ENCODE peak calls at places on chromosomes 1 and 21, in five cellular contexts. N is ovary, T is K562, H is stomach, B is HepG2. D is an unnamed sample.

GRCh38 chr1:215418876-215419442 is 148.1 kb upstream of the KCTD3 start:
- DNase-seq in N (no peak), T (no peak), H (no peak), B (no peak), D (no peak)

GRCh38 chr1:96060621-96061020 is 661.0 kb upstream of the PTBP2 start:
- DNase-seq in N (no peak), T (no peak), H (no peak), B (no peak), D (no peak)

GRCh38 chr1:53394306-53394705 is 64.9 kb upstream of the DMRTB1 start:
- DNase-seq in N (no peak), T (no peak), H (no peak), B (no peak), D (no peak)

GRCh38 chr1:12272770-12273169 is 42.9 kb downstream of the VPS13D start:
- DNase-seq in N (no peak), T (no peak), H (no peak), B (no peak), D (no peak)

GRCh38 chr1:235929216-235929615 is 62.5 kb upstream of the LYST start:
- DNase-seq in N (no peak), T (no peak), H (no peak), B (no peak), D (no peak)

GRCh38 chr1:214558002-214558770 is 6.8 kb upstream of the PTPN14 start:
- DNase-seq in N (no peak), T (no peak), H (no peak), B (no peak), D (peak)

GRCh38 chr1:2999571-2999970 is 21.7 kb upstream of the ACTRT2 start:
- DNase-seq in N (no peak), T (no peak), H (no peak), B (no peak), D (no peak)

GRCh38 chr1:112818990-112819689 is 104.0 kb upstream of the PPM1J start:
- DNase-seq in N (no peak), T (peak), H (no peak), B (no peak), D (no peak)

GRCh38 chr1:59701376-59701775 is 113.4 kb upstream of the HOOK1 start:
- DNase-seq in N (no peak), T (no peak), H (no peak), B (no peak), D (no peak)

GRCh38 chr1:98203461-98203860 is 282.6 kb upstream of the DPYD start:
- DNase-seq in N (no peak), T (no peak), H (no peak), B (no peak), D (no peak)

GRCh38 chr21:36183144-36183795 is 26.6 kb downstream of the DOP1B start:
- DNase-seq in N (no peak), T (no peak), H (no peak), B (no peak), D (no peak)

GRCh38 chr1:179812501-179813292 is 64.9 kb downstream of the TOR1AIP2 start:
- DNase-seq in N (peak), T (no peak), H (no peak), B (no peak), D (no peak)

GRCh38 chr1:35288761-35289160 is 20.3 kb downstream of the ZMYM4 start:
- DNase-seq in N (no peak), T (no peak), H (no peak), B (peak), D (no peak)

GRCh38 chr1:116493484-116494350 is 77.1 kb downstream of the CD58 start:
- DNase-seq in N (no peak), T (no peak), H (no peak), B (no peak), D (no peak)

GRCh38 chr1:232438476-232438875 is 191.5 kb downstream of the SIPA1L2 start:
- DNase-seq in N (no peak), T (no peak), H (no peak), B (no peak), D (no peak)

GRCh38 chr21:41761211-41762181 is 5.4 kb downstream of the RIPK4 start:
- DNase-seq in N (no peak), T (no peak), H (peak), B (peak), D (peak)

GRCh38 chr1:23585321-23586022 is 26.2 kb upstream of the ID3 start:
- DNase-seq in N (no peak), T (no peak), H (no peak), B (no peak), D (peak)

GRCh38 chr1:178371999-178372398 is 124.8 kb downstream of the CLEC20A start:
- DNase-seq in N (no peak), T (no peak), H (no peak), B (no peak), D (no peak)

GRCh38 chr1:210371916-210372315 is 43.2 kb downstream of the HHAT start:
- DNase-seq in N (no peak), T (no peak), H (no peak), B (no peak), D (no peak)

GRCh38 chr1:226875641-226876295 is 5.4 kb downstream of the PSEN2 start:
- DNase-seq in N (peak), T (peak), H (peak), B (no peak), D (peak)
- TF ChIP-seq POLR2A in N (no peak), T (no peak), H (no peak), B (no peak), D (no peak)

DNA sequence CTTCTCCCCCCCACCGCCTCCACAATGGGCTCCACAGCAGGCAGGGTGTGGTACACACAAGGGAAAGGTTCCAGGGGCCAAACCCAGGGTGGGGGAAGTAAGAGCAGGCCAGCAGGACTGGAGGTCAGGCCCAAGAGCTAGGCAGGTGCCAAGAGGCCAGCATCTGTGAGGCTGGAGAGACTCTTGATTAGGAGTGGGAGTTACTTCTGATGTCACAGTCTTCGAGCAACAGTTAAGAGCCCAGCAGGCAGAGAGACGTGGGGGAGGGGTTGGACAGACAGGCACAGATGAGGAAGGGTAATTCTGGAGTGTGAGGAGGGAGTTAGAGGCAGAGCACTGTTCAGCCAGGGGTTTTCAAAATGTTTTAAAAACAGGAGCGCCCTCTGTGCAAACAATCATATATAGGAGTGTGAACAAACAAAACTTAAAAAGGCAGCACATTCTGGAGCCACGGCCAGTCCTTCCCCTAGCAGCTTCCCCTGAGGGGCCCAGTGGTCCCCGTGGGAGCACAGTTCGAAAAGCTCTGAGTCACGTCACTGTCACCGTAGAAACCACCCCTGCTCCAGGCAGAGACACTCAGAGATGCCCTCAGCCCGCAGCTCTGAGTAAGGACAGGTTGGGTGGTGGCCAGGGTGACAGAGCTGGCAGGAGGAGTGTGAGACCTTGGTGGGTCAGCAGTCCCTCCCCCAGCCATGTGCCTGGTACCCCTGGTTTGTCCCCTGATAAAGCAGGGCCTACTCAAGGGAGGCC is 55.6 kb downstream of the SLC9A1 start:
- DNase-seq in N (peak), T (peak), H (peak), B (peak), D (peak)
- TF ChIP-seq POLR2A in N (peak), T (no peak), H (no peak), B (no peak), D (no peak)

DNA sequence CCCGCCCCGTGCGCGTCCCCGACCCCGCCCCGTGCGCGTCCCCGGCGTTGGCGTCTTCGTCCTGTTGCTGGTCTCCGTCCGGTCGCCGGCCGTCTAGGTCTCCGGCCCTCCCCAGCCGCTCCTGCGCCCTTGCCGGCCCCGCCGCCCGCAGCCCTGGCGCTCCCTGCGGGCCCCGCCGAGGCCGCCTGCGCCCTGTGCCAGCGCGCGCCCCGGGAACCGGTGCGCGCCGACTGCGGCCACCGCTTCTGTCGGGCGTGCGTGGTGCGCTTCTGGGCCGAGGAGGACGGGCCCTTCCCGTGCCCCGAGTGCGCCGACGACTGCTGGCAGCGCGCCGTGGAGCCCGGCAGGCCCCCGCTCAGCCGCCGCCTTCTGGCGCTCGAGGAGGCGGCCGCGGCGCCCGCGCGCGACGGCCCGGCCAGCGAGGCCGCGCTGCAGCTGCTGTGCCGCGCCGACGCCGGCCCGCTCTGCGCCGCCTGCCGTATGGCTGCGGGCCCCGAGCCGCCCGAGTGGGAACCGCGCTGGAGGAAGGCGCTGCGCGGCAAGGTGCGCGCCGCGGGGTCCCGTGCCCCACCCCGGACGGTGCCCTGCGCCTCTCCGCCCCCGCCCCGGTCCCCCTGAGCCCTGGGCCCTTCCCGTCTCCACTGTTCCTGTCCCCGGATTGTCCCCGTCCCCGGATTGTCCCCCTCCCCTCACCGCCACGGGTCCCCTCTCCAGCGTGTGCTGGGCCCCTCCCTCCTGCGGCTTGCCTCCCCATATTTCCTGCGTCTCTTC is at the start of gene RNF187:
- DNase-seq in N (peak), T (peak), H (peak), B (no peak), D (peak)
- TF ChIP-seq POLR2A in N (no peak), T (no peak), H (no peak), B (no peak), D (peak)

GRCh38 chr1:45619149-45619921 is 4.5 kb downstream of the CCDC17 start:
- DNase-seq in N (no peak), T (no peak), H (no peak), B (no peak), D (no peak)
- TF ChIP-seq POLR2A in N (no peak), T (peak), H (no peak), B (no peak), D (no peak)

DNA sequence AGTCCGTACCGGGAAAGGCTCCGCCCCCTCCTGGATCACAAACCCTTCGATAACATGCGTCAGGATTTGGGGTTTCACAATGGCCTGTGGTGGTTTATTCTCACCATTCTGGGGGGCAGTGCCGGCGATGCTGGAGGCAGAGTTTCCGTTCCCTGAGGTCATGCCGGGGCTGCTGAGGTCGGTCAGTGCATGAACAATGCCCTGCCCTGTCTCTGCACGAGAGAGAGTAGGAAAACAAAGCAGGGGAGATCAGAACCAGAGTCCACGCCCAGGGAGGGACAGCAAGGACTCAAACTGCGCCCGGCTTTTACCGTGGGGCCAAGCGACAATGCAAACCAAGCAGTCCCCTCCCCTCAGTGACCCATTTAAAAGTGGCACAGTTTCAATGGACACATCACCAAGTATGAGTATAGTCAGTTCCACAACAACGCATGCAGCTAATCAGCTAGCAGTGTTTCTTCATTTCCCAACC is 13.2 kb upstream of the A3GALT2 start:
- DNase-seq in N (no peak), T (no peak), H (peak), B (peak), D (no peak)
- TF ChIP-seq POLR2A in N (no peak), T (no peak), H (no peak), B (no peak), D (no peak)

GRCh38 chr1:244970661-244971523 is 106.5 kb upstream of the HNRNPU start:
- DNase-seq in N (peak), T (peak), H (peak), B (peak), D (peak)
- TF ChIP-seq POLR2A in N (peak), T (peak), H (peak), B (peak), D (peak)

GRCh38 chr21:46115441-46116188 is 17.7 kb downstream of the COL6A2 start:
- DNase-seq in N (peak), T (no peak), H (no peak), B (no peak), D (no peak)

GRCh38 chr21:46117586-46118304 is 19.8 kb downstream of the COL6A2 start:
- DNase-seq in N (peak), T (no peak), H (no peak), B (no peak), D (no peak)

GRCh38 chr21:46114963-46115362 is 17.1 kb downstream of the COL6A2 start:
- DNase-seq in N (peak), T (no peak), H (no peak), B (no peak), D (no peak)

GRCh38 chr21:46116846-46117585 is 19.1 kb downstream of the COL6A2 start:
- DNase-seq in N (peak), T (no peak), H (no peak), B (no peak), D (peak)

DNA sequence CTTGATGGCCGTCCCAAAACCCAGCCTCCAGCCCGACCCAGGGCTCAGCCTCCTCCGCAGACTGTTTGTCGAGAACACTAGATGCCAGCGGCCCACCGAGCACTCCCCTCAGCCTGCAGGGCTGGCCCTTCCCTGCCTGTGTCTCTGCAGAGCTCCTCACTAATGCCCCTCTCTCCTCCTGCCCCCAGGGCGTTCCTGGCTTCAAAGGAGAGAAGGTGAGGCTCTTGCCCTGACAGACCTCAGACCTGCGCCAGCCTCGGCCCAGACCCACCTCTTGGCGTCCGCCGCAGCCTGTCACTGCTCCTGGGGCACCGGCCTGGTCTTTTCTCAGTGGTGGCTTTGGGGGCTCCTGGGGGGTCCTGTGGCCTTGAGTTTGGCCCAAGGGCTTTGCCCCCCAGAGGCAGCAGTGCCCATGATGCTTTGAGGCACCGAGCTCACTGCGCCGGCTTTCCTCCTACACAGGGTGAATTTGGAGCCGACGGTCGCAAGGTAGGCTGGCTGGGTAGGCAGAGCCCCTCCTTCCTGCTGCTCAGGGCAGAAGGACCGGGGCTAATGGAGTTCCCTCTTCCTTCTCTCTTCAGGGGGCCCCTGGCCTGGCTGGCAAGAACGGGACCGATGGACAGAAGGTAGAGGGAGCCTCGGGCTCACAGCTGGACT is 18.4 kb downstream of the COL6A2 start:
- DNase-seq in N (no peak), T (no peak), H (no peak), B (no peak), D (no peak)
- TF ChIP-seq POLR2A in N (no peak), T (no peak), H (no peak), B (no peak), D (no peak)

DNA sequence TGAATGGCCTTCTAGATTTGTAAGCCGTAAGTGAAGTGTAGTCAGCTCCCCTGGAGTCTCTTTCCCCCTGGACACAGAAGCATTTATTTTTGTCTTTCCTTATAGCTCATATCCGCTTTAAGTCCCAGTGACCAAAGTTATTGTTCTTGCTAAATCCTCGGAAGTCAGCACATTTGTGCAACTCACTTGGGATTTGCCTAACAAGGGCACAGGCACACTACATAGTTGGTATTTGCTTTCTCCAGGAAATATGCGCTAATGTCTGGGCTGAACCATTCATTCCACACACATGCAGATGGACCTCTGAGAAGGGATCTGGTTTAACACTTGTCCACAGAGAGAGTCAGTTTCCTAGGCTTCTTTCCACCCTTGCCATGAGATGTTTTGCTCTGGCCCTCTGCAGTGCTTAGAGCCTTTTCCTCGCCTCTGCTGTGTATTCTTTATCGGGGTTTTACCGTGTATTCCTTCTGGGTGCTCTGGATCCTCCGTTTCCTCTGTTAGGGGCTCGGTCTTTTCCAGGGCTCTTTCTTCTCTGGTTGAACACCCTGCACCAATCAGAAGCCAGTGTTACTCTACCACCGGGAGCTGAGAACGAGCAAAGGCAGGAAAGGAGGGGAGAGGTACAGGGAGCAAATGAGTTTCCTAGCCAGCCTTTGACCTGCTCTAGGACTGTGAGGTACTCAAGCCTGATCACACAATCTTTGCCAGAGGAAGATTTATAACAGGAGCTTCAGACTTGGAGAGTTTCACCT is 72.4 kb downstream of the ABCA4 start:
- DNase-seq in N (no peak), T (no peak), H (no peak), B (peak), D (no peak)
- TF ChIP-seq POLR2A in N (no peak), T (no peak), H (no peak), B (no peak), D (no peak)

D was measured in H54.